ENCODE peak calls at places on chromosome 9, in five cellular contexts. H, J, Q, F and U are unnamed samples.

GRCh38 chr9:134299883-134300282 is 26.4 kb upstream of the RXRA start:
- DNase-seq in H (peak), J (peak), Q (no peak), F (no peak), U (no peak)

GRCh38 chr9:70411141-70411929 is 3.1 kb downstream of the KLF9 start:
- DNase-seq in H (peak), J (peak), Q (peak), F (no peak), U (peak)

GRCh38 chr9:136784249-136784996 is 6.7 kb upstream of the TMEM141 start:
- DNase-seq in H (no peak), J (no peak), Q (no peak), F (no peak), U (peak)

GRCh38 chr9:14706530-14707140 is 13.4 kb upstream of the ZDHHC21 start:
- DNase-seq in H (no peak), J (no peak), Q (no peak), F (no peak), U (no peak)

GRCh38 chr9:38656896-38657295 is 36.5 kb upstream of the ANKRD18A start:
- DNase-seq in H (no peak), J (no peak), Q (no peak), F (no peak), U (no peak)

GRCh38 chr9:91191443-91192378 is 170.0 kb downstream of the AUH start:
- DNase-seq in H (no peak), J (no peak), Q (no peak), F (no peak), U (no peak)

GRCh38 chr9:76817489-76817888 is 53.3 kb downstream of the PCA3 start:
- DNase-seq in H (peak), J (no peak), Q (no peak), F (no peak), U (no peak)

GRCh38 chr9:70413427-70413797 is 1.0 kb downstream of the KLF9 start:
- DNase-seq in H (no peak), J (no peak), Q (no peak), F (no peak), U (no peak)

GRCh38 chr9:12819436-12820185 is 44.8 kb downstream of the LURAP1L start:
- DNase-seq in H (no peak), J (no peak), Q (no peak), F (no peak), U (no peak)

GRCh38 chr9:111094433-111095421 is 56.5 kb upstream of the LPAR1 start:
- DNase-seq in H (peak), J (no peak), Q (peak), F (no peak), U (peak)

GRCh38 chr9:132670359-132670815 is at the start of gene GTF3C4:
- DNase-seq in H (no peak), J (peak), Q (peak), F (peak), U (no peak)

GRCh38 chr9:136056546-136057235 is 38.4 kb downstream of the NACC2 start:
- DNase-seq in H (no peak), J (no peak), Q (no peak), F (no peak), U (no peak)

GRCh38 chr9:26779072-26779471 is 113.5 kb downstream of the CAAP1 start:
- DNase-seq in H (peak), J (no peak), Q (no peak), F (no peak), U (no peak)

GRCh38 chr9:7146582-7146981 is 388.8 kb downstream of the KDM4C start:
- DNase-seq in H (peak), J (no peak), Q (peak), F (no peak), U (peak)